ENCODE peak calls at places on chromosomes 6 and 20, in six cellular contexts. W is DND-41, A is mammary epithelial cell, D is fibroblast of lung, E is GM23248, O is K562. Z is an unnamed sample.

GRCh38 chr6:53979468-53980067 is 131.7 kb upstream of the MLIP start:
- DNase-seq in W (peak), A (no peak), D (no peak), E (peak), O (peak), Z (peak)

GRCh38 chr6:43947860-43948259 is 177.8 kb downstream of the VEGFA start:
- DNase-seq in W (no peak), A (no peak), D (no peak), E (no peak), O (no peak), Z (no peak)

GRCh38 chr6:43846556-43846955 is 76.5 kb downstream of the VEGFA start:
- DNase-seq in W (no peak), A (no peak), D (peak), E (no peak), O (no peak), Z (no peak)

GRCh38 chr20:571754-572331 is 28.3 kb upstream of the CSNK2A1 start:
- DNase-seq in W (no peak), A (no peak), D (peak), E (peak), O (peak), Z (no peak)

GRCh38 chr6:18897350-18897749 is 510.2 kb downstream of the RNF144B start:
- DNase-seq in W (no peak), A (no peak), D (no peak), E (no peak), O (no peak), Z (no peak)

GRCh38 chr6:43790031-43790430 is 20.0 kb downstream of the VEGFA start:
- DNase-seq in W (no peak), A (no peak), D (no peak), E (peak), O (no peak), Z (no peak)

GRCh38 chr6:169812257-169812644 is 60.8 kb downstream of the ERMARD start:
- DNase-seq in W (no peak), A (no peak), D (no peak), E (no peak), O (no peak), Z (no peak)

GRCh38 chr6:15389079-15389758 is 143.3 kb downstream of the JARID2 start:
- DNase-seq in W (no peak), A (no peak), D (no peak), E (peak), O (no peak), Z (no peak)

GRCh38 chr6:127921982-127922381 is 21.1 kb upstream of the THEMIS start:
- DNase-seq in W (no peak), A (no peak), D (no peak), E (no peak), O (no peak), Z (no peak)

GRCh38 chr6:155314773-155315515 is 660 bp upstream of the TFB1M start:
- DNase-seq in W (no peak), A (peak), D (peak), E (peak), O (peak), Z (peak)

GRCh38 chr20:53611449-53611894 is 17.8 kb upstream of the ZNF217 start:
- DNase-seq in W (peak), A (peak), D (peak), E (peak), O (peak), Z (no peak)

GRCh38 chr20:36308986-36309385 is 2.8 kb downstream of the DLGAP4 start:
- DNase-seq in W (no peak), A (no peak), D (no peak), E (no peak), O (no peak), Z (no peak)

GRCh38 chr6:161359617-161359945 is 85.7 kb upstream of the AGPAT4 start:
- DNase-seq in W (no peak), A (no peak), D (peak), E (no peak), O (no peak), Z (no peak)

GRCh38 chr20:50027611-50028105 is 44.9 kb downstream of the SNAI1 start:
- DNase-seq in W (no peak), A (peak), D (peak), E (peak), O (no peak), Z (no peak)

GRCh38 chr20:4091332-4092135 is 76.2 kb upstream of the RNF24 start:
- DNase-seq in W (peak), A (peak), D (peak), E (peak), O (peak), Z (peak)

GRCh38 chr6:169998457-169998856 is 247.0 kb downstream of the ERMARD start:
- DNase-seq in W (no peak), A (no peak), D (no peak), E (no peak), O (no peak), Z (no peak)

GRCh38 chr6:15668918-15669317 is 6.1 kb upstream of the DTNBP1 start:
- DNase-seq in W (no peak), A (no peak), D (no peak), E (no peak), O (no peak), Z (no peak)

GRCh38 chr6:26260110-26260637 is 104.8 kb upstream of the BTN3A2 start:
- DNase-seq in W (no peak), A (no peak), D (no peak), E (no peak), O (no peak), Z (peak)

GRCh38 chr20:1446536-1446935 is 20.1 kb downstream of the NSFL1C start:
- DNase-seq in W (no peak), A (no peak), D (no peak), E (no peak), O (no peak), Z (no peak)

GRCh38 chr6:105138141-105138540 is 41.7 kb downstream of the POPDC3 start:
- DNase-seq in W (no peak), A (no peak), D (no peak), E (no peak), O (no peak), Z (no peak)

GRCh38 chr6:105136433-105137350 is 43.1 kb downstream of the POPDC3 start:
- DNase-seq in W (no peak), A (peak), D (peak), E (peak), O (peak), Z (no peak)

GRCh38 chr6:105135056-105135455 is 44.8 kb downstream of the POPDC3 start:
- DNase-seq in W (no peak), A (peak), D (peak), E (peak), O (peak), Z (peak)

GRCh38 chr6:105137388-105137787 is 42.4 kb downstream of the POPDC3 start:
- DNase-seq in W (no peak), A (peak), D (peak), E (peak), O (no peak), Z (no peak)

DNA sequence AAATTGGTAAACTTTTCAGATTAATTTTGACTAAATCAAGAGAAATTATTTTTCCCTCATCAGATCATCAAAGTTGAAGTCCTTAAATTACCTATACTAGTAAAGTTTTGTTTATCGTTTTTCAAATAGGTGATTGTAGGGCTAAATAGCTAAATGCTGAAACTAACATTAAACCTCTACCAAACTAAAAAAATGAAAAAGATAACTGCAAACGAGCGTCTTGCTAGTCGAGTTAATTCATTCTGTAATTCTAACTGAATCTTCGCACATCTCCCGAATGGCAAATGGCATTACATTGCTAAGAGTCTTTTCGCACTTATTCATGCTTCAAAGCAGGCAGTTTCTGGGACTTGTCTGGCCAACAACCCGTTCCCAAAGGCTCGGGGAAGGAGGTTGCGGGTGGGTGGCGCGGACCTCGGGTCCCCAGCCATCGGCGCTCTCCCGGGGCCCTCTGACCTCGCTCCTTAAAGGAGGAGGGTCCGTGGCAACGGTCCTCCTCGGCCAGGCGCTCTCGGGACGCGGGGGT is 43.8 kb downstream of the POPDC3 start:
- DNase-seq in W (no peak), A (peak), D (peak), E (peak), O (no peak), Z (no peak)
- TF ChIP-seq EZH2 in W (no peak), A (no peak), D (no peak), E (no peak), O (no peak), Z (no peak)

DNA sequence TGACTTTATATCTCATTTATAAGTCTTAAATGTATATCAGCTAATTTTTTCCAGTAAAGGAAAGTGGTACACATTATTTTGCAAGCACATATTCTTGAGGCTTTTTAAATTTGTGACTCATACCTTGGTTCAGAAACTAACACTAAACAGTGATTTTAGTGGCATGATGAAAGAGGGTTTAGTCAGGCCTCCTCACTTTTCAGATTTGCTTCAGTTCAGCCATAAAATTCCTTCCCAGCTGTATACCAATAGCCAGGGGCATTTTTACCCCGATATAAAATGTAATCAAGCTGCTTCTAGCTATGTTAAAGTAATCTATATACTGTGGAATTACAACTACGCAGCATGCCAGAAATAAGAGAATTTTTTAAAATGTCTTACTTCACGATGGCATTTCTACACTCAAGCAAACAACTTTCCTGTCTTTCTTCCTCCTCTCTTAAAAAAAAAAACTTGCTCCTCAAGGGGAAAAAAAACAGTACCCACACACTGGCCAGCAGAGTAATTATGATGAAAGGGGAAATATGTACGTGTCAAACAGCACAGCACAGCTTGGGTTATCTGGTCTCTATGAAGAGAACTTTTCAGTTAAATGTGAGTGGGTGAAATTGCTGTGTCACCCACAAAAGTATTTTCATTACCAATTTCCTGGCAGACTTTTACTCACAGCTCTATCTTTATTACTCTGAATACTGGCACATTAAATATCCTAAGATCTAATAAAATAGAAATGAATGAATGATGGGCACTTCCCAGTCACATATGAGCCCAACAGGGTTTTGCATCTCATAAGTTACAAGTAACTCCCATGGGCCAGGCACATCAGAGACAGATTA is 244.8 kb upstream of the TENT5A start:
- DNase-seq in W (no peak), A (peak), D (peak), E (peak), O (peak), Z (no peak)
- TF ChIP-seq EZH2 in W (no peak), A (no peak), D (no peak), E (no peak), O (no peak), Z (no peak)

GRCh38 chr20:34709044-34709835 is 5.1 kb downstream of the TP53INP2 start:
- DNase-seq in W (peak), A (peak), D (peak), E (peak), O (peak), Z (no peak)

GRCh38 chr20:34710568-34710839 is 6.4 kb downstream of the TP53INP2 start:
- DNase-seq in W (no peak), A (no peak), D (no peak), E (no peak), O (no peak), Z (no peak)

GRCh38 chr20:34708621-34709043 is 4.5 kb downstream of the TP53INP2 start:
- DNase-seq in W (peak), A (no peak), D (peak), E (peak), O (peak), Z (no peak)

GRCh38 chr20:34710861-34711574 is 6.9 kb downstream of the TP53INP2 start:
- DNase-seq in W (no peak), A (no peak), D (no peak), E (no peak), O (no peak), Z (no peak)

GRCh38 chr20:34709836-34710567 is 5.9 kb downstream of the TP53INP2 start:
- DNase-seq in W (no peak), A (no peak), D (peak), E (peak), O (no peak), Z (no peak)
- TF ChIP-seq EZH2 in W (peak), A (no peak), D (no peak), E (no peak), O (no peak), Z (no peak)

GRCh38 chr6:11759995-11760394 is 18.6 kb downstream of the ADTRP start:
- DNase-seq in W (no peak), A (no peak), D (no peak), E (no peak), O (no peak), Z (no peak)
- TF ChIP-seq EZH2 in W (no peak), A (no peak), D (no peak), E (no peak), O (no peak), Z (no peak)

DNA sequence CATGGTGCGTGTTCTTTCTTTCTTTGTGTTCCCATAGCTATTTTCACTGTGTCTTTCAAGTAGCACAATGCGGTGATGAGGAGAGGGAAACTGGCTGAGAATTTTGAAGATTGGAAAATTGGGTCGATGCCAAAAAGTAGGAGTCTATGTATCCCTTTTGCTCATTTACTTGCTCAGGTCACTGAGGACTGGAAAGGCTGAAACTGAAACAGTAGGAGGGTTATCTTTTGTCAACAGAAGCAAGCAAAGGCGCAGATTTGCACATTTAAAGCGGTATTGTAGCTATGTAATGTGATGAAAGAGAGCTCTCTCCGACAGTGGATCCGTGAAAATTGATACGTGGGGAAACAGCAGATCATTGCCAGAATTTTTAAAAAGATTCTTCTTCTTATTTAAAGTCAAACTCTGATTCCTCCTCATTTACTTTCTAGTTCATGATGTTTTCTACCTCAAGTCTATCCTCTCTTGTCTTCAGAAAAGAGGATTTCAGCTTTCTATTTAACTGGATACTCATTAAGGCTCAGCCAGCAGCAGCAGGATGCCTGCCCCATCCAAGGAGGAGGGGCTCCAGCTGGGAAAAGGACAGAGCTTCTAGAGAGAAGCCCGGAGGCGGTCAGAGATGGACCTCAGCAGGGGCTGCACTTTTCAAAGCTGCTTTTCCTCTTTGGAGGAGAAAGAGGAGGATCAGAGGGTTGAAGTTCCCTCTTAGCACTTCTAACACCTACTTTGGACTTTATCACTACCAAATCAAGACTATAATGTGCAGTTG is 15.9 kb upstream of the FYN start:
- DNase-seq in W (no peak), A (no peak), D (peak), E (peak), O (peak), Z (no peak)
- TF ChIP-seq EZH2 in W (no peak), A (no peak), D (no peak), E (no peak), O (no peak), Z (no peak)

DNA sequence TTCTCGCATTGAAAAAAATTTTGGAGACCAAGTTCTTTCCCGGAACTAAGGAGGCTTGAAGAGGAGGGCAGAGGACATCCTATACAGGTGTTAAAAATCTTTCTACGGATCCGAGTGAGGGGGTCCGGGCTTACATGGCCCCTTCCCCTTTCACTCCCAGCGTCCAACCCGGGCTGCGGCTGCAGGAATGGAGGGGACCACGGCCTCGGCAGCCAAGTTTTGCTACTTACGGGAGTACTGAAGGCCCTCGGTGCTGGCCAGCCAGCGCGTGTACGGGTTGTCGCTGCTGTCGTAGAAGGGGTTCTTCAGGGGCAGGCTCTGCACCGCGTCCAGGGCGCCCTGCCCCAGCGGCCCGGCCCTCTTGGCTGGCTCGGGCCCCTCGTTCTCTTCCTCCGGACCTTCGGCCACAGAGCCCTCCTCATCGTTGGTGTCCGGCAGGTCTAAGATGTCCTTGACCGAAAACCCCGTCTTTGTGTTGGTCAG is 642 bp downstream of the NKX2-2 start:
- DNase-seq in W (no peak), A (no peak), D (no peak), E (peak), O (no peak), Z (no peak)
- TF ChIP-seq EZH2 in W (no peak), A (peak), D (peak), E (no peak), O (no peak), Z (no peak)

GRCh38 chr6:50823130-50823920 is 4.7 kb downstream of the TFAP2B start:
- DNase-seq in W (no peak), A (no peak), D (no peak), E (no peak), O (no peak), Z (no peak)
- TF ChIP-seq EZH2 in W (no peak), A (peak), D (no peak), E (peak), O (no peak), Z (no peak)

Z was measured in HepG2.